ENCODE peak calls at places on chromosomes 1 and 21, in five cellular contexts. Y is activated CD4-positive, alpha-beta T cell treated with anti-CD3 and anti-CD28 coated beads for 4 hours; B is AG09319; V is breast epithelium; L is GM20000. W is an unnamed sample.

GRCh38 chr1:172966844-172967540 is 83.7 kb downstream of the TNFSF18 start:
- DNase-seq in V (no peak), B (no peak), L (no peak), Y (no peak), W (no peak)

GRCh38 chr21:14271053-14271452 is 55.1 kb downstream of the RBM11 start:
- DNase-seq in V (no peak), B (no peak), Y (no peak), L (no peak), W (no peak)

GRCh38 chr1:177780096-177780700 is 189.7 kb downstream of the SEC16B start:
- DNase-seq in B (peak; percentile 5), V (no peak), L (peak; percentile 14), Y (no peak), W (no peak)

GRCh38 chr1:3780901-3781300 is 8.4 kb downstream of the SMIM1 start:
- DNase-seq in Y (no peak), B (no peak), V (no peak), L (no peak), W (no peak)

GRCh38 chr1:78491311-78492071 is 717 bp downstream of the PTGFR start:
- DNase-seq in L (no peak), B (no peak), V (no peak), Y (no peak), W (no peak)

GRCh38 chr1:180217021-180217420 is 13.0 kb upstream of the LHX4 start:
- DNase-seq in Y (no peak), B (no peak), L (no peak), V (no peak), W (no peak)

GRCh38 chr1:156025873-156026272 is 5.1 kb upstream of the SSR2 start:
- DNase-seq in B (no peak), V (no peak), L (peak; percentile 67), Y (no peak), W (no peak)

GRCh38 chr1:58262702-58263101 is 283.8 kb downstream of the OMA1 start:
- DNase-seq in L (no peak), V (no peak), Y (no peak), B (no peak), W (no peak)

GRCh38 chr21:31872452-31873274 is at the start of gene HUNK:
- DNase-seq in L (peak; percentile 45), V (no peak), B (no peak), Y (no peak), W (peak; percentile 50)

GRCh38 chr1:11951901-11952300 is 17.4 kb downstream of the PLOD1 start:
- DNase-seq in L (no peak), B (no peak), Y (no peak), V (no peak), W (no peak)